ENCODE peak calls at places on chromosomes 12 and 14, in nine cellular contexts. Q is Daoy; P is fibroblast of lung; C is activated naive CD4-positive, alpha-beta T cell; I is MCF 10A; Y is left ventricle myocardium inferior; N is frontal cortex; R is GM03348; B is astrocyte of the hippocampus. F is an unnamed sample.
A peak's percentile ranks its signal among the peaks of the same experiment; 100 is the strongest.

GRCh38 chr14:28565345-28565744 is 201.2 kb upstream of the FOXG1 start:
- DNase-seq in N (no peak), Q (no peak), R (no peak), Y (no peak), I (no peak), P (no peak), C (no peak), B (no peak), F (no peak)

GRCh38 chr14:35286707-35287106 is 5.5 kb upstream of the PSMA6 start:
- DNase-seq in B (no peak), R (no peak), I (no peak), C (no peak), Q (no peak), N (no peak), Y (no peak), P (no peak), F (no peak)

GRCh38 chr14:50001146-50001998 is 108.5 kb downstream of the ARF6 start:
- DNase-seq in I (peak; percentile 91), Y (no peak), C (no peak), P (peak; percentile 98), B (peak; percentile 72), N (no peak), R (peak; percentile 80), Q (peak; percentile 95), F (peak; percentile 95)

GRCh38 chr12:121749267-121749666 is 36.7 kb downstream of the TMEM120B start:
- DNase-seq in N (no peak), Q (no peak), P (no peak), C (no peak), B (no peak), R (no peak), I (no peak), Y (no peak), F (no peak)

GRCh38 chr12:66594688-66595087 is 84.2 kb downstream of the GRIP1 start:
- DNase-seq in N (no peak), Q (no peak), B (no peak), R (no peak), I (peak; percentile 81), Y (no peak), P (peak; percentile 21), C (no peak), F (no peak)

GRCh38 chr14:30607156-30607780 is 14.9 kb upstream of the SCFD1 start:
- DNase-seq in B (peak; percentile 52), I (no peak), P (peak; percentile 70), N (no peak), R (no peak), Y (no peak), Q (peak; percentile 23), C (no peak), F (peak; percentile 38)

GRCh38 chr12:34401659-34402227 is 379.4 kb downstream of the ALG10 start:
- DNase-seq in N (peak; percentile 0), R (peak; percentile 2), B (no peak), P (no peak), Q (no peak), Y (peak; percentile 11), I (no peak), C (no peak), F (no peak)

GRCh38 chr12:103523771-103524170 is 28.0 kb upstream of the C12orf42 start:
- DNase-seq in C (no peak), I (peak; percentile 13), B (no peak), R (no peak), Y (no peak), P (no peak), Q (no peak), N (no peak), F (no peak)

GRCh38 chr14:92456215-92457017 is 57.2 kb upstream of the RIN3 start:
- DNase-seq in B (peak; percentile 78), N (peak; percentile 16), P (peak; percentile 54), Q (peak; percentile 70), I (peak; percentile 63), R (peak; percentile 91), Y (peak; percentile 52), C (no peak), F (peak; percentile 66)

GRCh38 chr12:12818693-12819092 is 5.5 kb downstream of the DDX47 start:
- DNase-seq in C (no peak), P (peak; percentile 23), N (no peak), R (no peak), Q (peak; percentile 55), Y (no peak), B (no peak), I (no peak), F (peak; percentile 38)

GRCh38 chr12:121802843-121803698 is 738 bp upstream of the SETD1B start:
- DNase-seq in I (peak; percentile 96), P (peak; percentile 93), N (peak; percentile 87), Y (peak; percentile 89), C (peak; percentile 87), B (peak; percentile 97), Q (peak; percentile 97), R (peak; percentile 96), F (peak; percentile 95)

GRCh38 chr12:132167610-132168310 is 23.5 kb downstream of the NOC4L start:
- DNase-seq in I (no peak), P (no peak), Q (no peak), C (no peak), R (no peak), Y (peak; percentile 3), B (no peak), N (no peak), F (no peak)

GRCh38 chr14:32366256-32366655 is 37.2 kb downstream of the AKAP6 start:
- DNase-seq in Y (no peak), N (peak; percentile 19), I (no peak), B (peak; percentile 80), C (no peak), Q (peak; percentile 49), R (peak; percentile 46), P (peak; percentile 67), F (no peak)

GRCh38 chr12:32134144-32134888 is 27.7 kb downstream of the BICD1 start:
- DNase-seq in I (peak; percentile 36), B (peak; percentile 87), Y (no peak), R (peak; percentile 52), Q (peak; percentile 72), C (no peak), N (no peak), P (peak; percentile 94), F (peak; percentile 93)

GRCh38 chr12:132180648-132181546 is 36.6 kb downstream of the NOC4L start:
- DNase-seq in P (no peak), R (no peak), C (no peak), I (no peak), N (no peak), B (no peak), Y (no peak), Q (no peak), F (no peak)

GRCh38 chr12:95487024-95487423 is 13.1 kb downstream of the METAP2 start:
- DNase-seq in N (no peak), B (no peak), R (no peak), Y (no peak), I (no peak), Q (no peak), P (no peak), C (no peak), F (no peak)

F was measured in M059J.